ENCODE peak calls at places on chromosomes 7 and 10, in eight cellular contexts. L, N, I, F, A, J, T and V are unnamed samples.

GRCh38 chr7:46838463-46838862 is 743.4 kb downstream of the TNS3 start:
- DNase-seq in A (no peak), L (no peak), I (no peak), T (no peak), F (no peak), J (no peak), N (no peak), V (no peak)

GRCh38 chr7:39924122-39924521 is 25.9 kb upstream of the CDK13 start:
- DNase-seq in L (no peak), T (no peak), J (no peak), I (no peak), N (no peak), F (no peak), A (no peak), V (no peak)

GRCh38 chr10:72335394-72336258 is 19.1 kb downstream of the DNAJB12 start:
- DNase-seq in T (peak; percentile 56), I (no peak), N (peak; percentile 47), L (no peak), F (peak; percentile 91), J (peak; percentile 43), A (peak; percentile 42), V (peak; percentile 95)

GRCh38 chr10:116133641-116134040 is 139.4 kb downstream of the GFRA1 start:
- DNase-seq in I (no peak), A (no peak), F (no peak), L (no peak), N (no peak), T (no peak), J (no peak), V (no peak)

GRCh38 chr10:93548376-93549071 is 17.9 kb upstream of the FFAR4 start:
- DNase-seq in I (no peak), T (no peak), J (no peak), A (no peak), L (peak; percentile 70), F (peak; percentile 6), N (no peak), V (no peak)

GRCh38 chr10:56745490-56745889 is 384.4 kb upstream of the ZWINT start:
- DNase-seq in L (no peak), J (no peak), F (no peak), T (no peak), I (no peak), N (no peak), A (no peak), V (no peak)

GRCh38 chr7:137084607-137085380 is 216.3 kb downstream of the CHRM2 start:
- DNase-seq in L (no peak), J (no peak), N (no peak), F (peak; percentile 8), A (no peak), I (no peak), T (no peak), V (no peak)

GRCh38 chr7:144812379-144813283 is 23.2 kb downstream of the TPK1 start:
- DNase-seq in J (no peak), A (no peak), L (no peak), T (no peak), N (no peak), F (no peak), I (no peak), V (no peak)

GRCh38 chr7:110839866-110840265 is 251.1 kb upstream of the LRRN3 start:
- DNase-seq in I (peak; percentile 28), L (no peak), F (peak; percentile 76), T (peak; percentile 15), N (no peak), A (no peak), J (no peak), V (no peak)

GRCh38 chr10:71191019-71191418 is 21.4 kb upstream of the UNC5B start:
- DNase-seq in L (no peak), F (no peak), T (no peak), A (no peak), N (no peak), I (no peak), J (no peak), V (no peak)

GRCh38 chr10:63525021-63525420 is 3.8 kb downstream of the REEP3 start:
- DNase-seq in F (no peak), N (no peak), T (no peak), L (no peak), A (no peak), I (no peak), J (no peak), V (no peak)

GRCh38 chr7:94591185-94591584 is 64.7 kb downstream of the SGCE start:
- DNase-seq in J (no peak), I (no peak), T (no peak), A (no peak), L (no peak), N (no peak), F (no peak), V (no peak)

GRCh38 chr7:66720571-66720970 is 20.0 kb upstream of the RABGEF1 start:
- DNase-seq in N (no peak), J (no peak), F (no peak), T (no peak), I (no peak), A (no peak), L (no peak), V (no peak)

GRCh38 chr7:15853832-15854470 is 167.5 kb upstream of the MEOX2 start:
- DNase-seq in A (no peak), T (no peak), L (no peak), N (no peak), F (peak; percentile 28), I (no peak), J (no peak), V (no peak)

GRCh38 chr7:122885583-122886356 is 490 bp downstream of the CADPS2 start:
- DNase-seq in T (peak; percentile 49), I (peak; percentile 83), N (peak; percentile 52), F (peak; percentile 43), A (peak; percentile 45), J (peak; percentile 45), L (peak; percentile 15), V (peak; percentile 77)

GRCh38 chr10:29102233-29102632 is 186.6 kb upstream of the LYZL1 start:
- DNase-seq in J (no peak), I (no peak), A (no peak), N (peak; percentile 40), L (no peak), F (no peak), T (no peak), V (no peak)

GRCh38 chr10:84499846-84500245 is 171.5 kb downstream of the CCSER2 start:
- DNase-seq in J (no peak), T (no peak), I (peak; percentile 60), F (no peak), N (no peak), L (no peak), A (no peak), V (no peak)

GRCh38 chr7:44581907-44582603 is at the start of gene TMED4:
- DNase-seq in T (peak; percentile 100), L (peak; percentile 98), N (peak; percentile 100), F (peak; percentile 99), A (peak; percentile 99), J (peak; percentile 100), I (peak; percentile 99), V (peak; percentile 100)

GRCh38 chr10:36493511-36493880 is 631.9 kb upstream of the ANKRD30A start:
- DNase-seq in L (no peak), N (no peak), J (no peak), A (no peak), F (peak; percentile 33), I (no peak), T (no peak), V (no peak)

DNA sequence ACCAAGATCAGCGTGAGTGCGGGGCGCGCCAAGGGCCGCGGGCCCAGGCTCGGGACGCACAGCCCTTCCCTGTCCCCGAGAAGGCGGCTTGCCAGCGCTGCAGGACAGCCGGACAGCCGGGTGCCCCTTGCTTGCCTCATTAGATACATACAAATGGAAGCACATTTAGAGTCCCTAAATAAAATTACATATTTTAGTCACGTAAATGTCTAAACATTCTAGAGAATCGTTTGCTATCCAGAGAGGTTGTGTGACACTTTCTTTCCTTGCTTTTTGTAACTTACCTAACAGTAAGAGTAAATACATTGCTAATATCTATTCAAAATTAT is 4.8 kb downstream of the VSTM2A start:
- DNase-seq in T (no peak), N (no peak), I (no peak), F (no peak), L (no peak), A (no peak), J (no peak), V (no peak)
- H3K4me3 ChIP-seq in T (no peak overlapping the region), N (peak overlapping the region; percentile 48), I (peak overlapping the region; percentile 64), F (no peak overlapping the region), L (peak overlapping the region; percentile 48), A (peak overlapping the region; percentile 20), J (no peak overlapping the region), V (no peak overlapping the region)

GRCh38 chr10:80497187-80498038 is 40.3 kb upstream of the SH2D4B start:
- DNase-seq in N (no peak), T (peak; percentile 56), A (peak; percentile 49), L (no peak), J (peak; percentile 67), F (peak; percentile 93), I (no peak), V (no peak)

GRCh38 chr10:80500572-80501380 is 36.9 kb upstream of the SH2D4B start:
- DNase-seq in J (no peak), T (no peak), I (no peak), A (no peak), N (peak; percentile 44), F (no peak), L (no peak), V (no peak)

GRCh38 chr10:80498833-80499671 is 38.6 kb upstream of the SH2D4B start:
- DNase-seq in N (peak; percentile 94), I (no peak), A (peak; percentile 86), F (peak; percentile 99), L (peak; percentile 91), T (peak; percentile 81), J (peak; percentile 94), V (peak; percentile 98)

GRCh38 chr10:80496555-80497172 is 41.0 kb upstream of the SH2D4B start:
- DNase-seq in A (no peak), N (no peak), I (no peak), L (no peak), T (no peak), F (no peak), J (no peak), V (no peak)

GRCh38 chr10:80498039-80498832 is 39.5 kb upstream of the SH2D4B start:
- DNase-seq in J (no peak), I (no peak), T (no peak), F (no peak), A (no peak), L (no peak), N (no peak), V (no peak)
- TF ChIP-seq CTCF in J (no peak), I (no peak), T (no peak), F (no peak), A (no peak), L (no peak), N (no peak), V (no peak)

GRCh38 chr10:14603539-14604102 is 171.1 kb downstream of the FAM107B start:
- DNase-seq in F (no peak), L (no peak), N (no peak), J (no peak), I (peak; percentile 67), A (peak; percentile 30), T (no peak), V (peak; percentile 77)
- H3K4me1 ChIP-seq in F (peaks cover 12% of the 10 kb centered on the region), L (peaks cover 45% of the 10 kb centered on the region), N (peaks cover 32% of the 10 kb centered on the region), J (peaks cover 31% of the 10 kb centered on the region), I (peaks cover 16% of the 10 kb centered on the region), A (no peaks in the 10 kb centered on the region), T (peaks cover 6% of the 10 kb centered on the region), V (peaks cover 26% of the 10 kb centered on the region)

GRCh38 chr7:69610675-69611037 is 12.4 kb downstream of the AUTS2 start:
- DNase-seq in N (no peak), A (no peak), L (no peak), T (no peak), J (no peak), F (no peak), I (no peak), V (no peak)
- H3K4me3 ChIP-seq in N (no peak overlapping the region), A (no peak overlapping the region), L (no peak overlapping the region), T (no peak overlapping the region), J (no peak overlapping the region), F (no peak overlapping the region), I (no peak overlapping the region), V (no peak overlapping the region)